ENCODE peak calls at places on chromosome 3, in six cellular contexts. One of them, this sample, is unnamed.

GRCh38 chr3:24182756-24183155 is 237.7 kb downstream of the NR1D2 start:
- DNase-seq in stimulated activated CD4-positive, alpha-beta T cell treated with anti-CD3 and anti-CD28 coated beads, Interleukin-1b, Interleukin-23, amount 100 ng/mL, for 24 hours: no peak
- DNase-seq in retinal pigment epithelial cell: no peak
- DNase-seq in bronchial epithelial cell: no peak
- DNase-seq in amygdala: no peak
- DNase-seq in left colon: no peak
- DNase-seq in this sample: no peak

GRCh38 chr3:184332370-184333090 is 4.9 kb upstream of the FAM131A start:
- DNase-seq in stimulated activated CD4-positive, alpha-beta T cell treated with anti-CD3 and anti-CD28 coated beads, Interleukin-1b, Interleukin-23, amount 100 ng/mL, for 24 hours: no peak
- DNase-seq in retinal pigment epithelial cell: no peak
- DNase-seq in bronchial epithelial cell: peak
- DNase-seq in amygdala: no peak
- DNase-seq in left colon: no peak
- DNase-seq in this sample: no peak

GRCh38 chr3:52092891-52093290 is 36.5 kb upstream of the DUSP7 start:
- DNase-seq in stimulated activated CD4-positive, alpha-beta T cell treated with anti-CD3 and anti-CD28 coated beads, Interleukin-1b, Interleukin-23, amount 100 ng/mL, for 24 hours: no peak
- DNase-seq in retinal pigment epithelial cell: no peak
- DNase-seq in bronchial epithelial cell: no peak
- DNase-seq in amygdala: no peak
- DNase-seq in left colon: no peak
- DNase-seq in this sample: no peak

GRCh38 chr3:187456268-187456667 is 88.1 kb downstream of the RTP4 start:
- DNase-seq in stimulated activated CD4-positive, alpha-beta T cell treated with anti-CD3 and anti-CD28 coated beads, Interleukin-1b, Interleukin-23, amount 100 ng/mL, for 24 hours: no peak
- DNase-seq in retinal pigment epithelial cell: peak
- DNase-seq in bronchial epithelial cell: no peak
- DNase-seq in amygdala: peak
- DNase-seq in left colon: peak
- DNase-seq in this sample: no peak

GRCh38 chr3:133928136-133928893 is 32.6 kb upstream of the RAB6B start:
- DNase-seq in stimulated activated CD4-positive, alpha-beta T cell treated with anti-CD3 and anti-CD28 coated beads, Interleukin-1b, Interleukin-23, amount 100 ng/mL, for 24 hours: no peak
- DNase-seq in retinal pigment epithelial cell: no peak
- DNase-seq in bronchial epithelial cell: no peak
- DNase-seq in amygdala: no peak
- DNase-seq in left colon: no peak
- DNase-seq in this sample: peak

GRCh38 chr3:12440927-12441326 is 43.4 kb upstream of the TSEN2 start:
- DNase-seq in stimulated activated CD4-positive, alpha-beta T cell treated with anti-CD3 and anti-CD28 coated beads, Interleukin-1b, Interleukin-23, amount 100 ng/mL, for 24 hours: no peak
- DNase-seq in retinal pigment epithelial cell: no peak
- DNase-seq in bronchial epithelial cell: no peak
- DNase-seq in amygdala: no peak
- DNase-seq in left colon: no peak
- DNase-seq in this sample: no peak

GRCh38 chr3:43394071-43394501 is 107.7 kb downstream of the SNRK start:
- DNase-seq in stimulated activated CD4-positive, alpha-beta T cell treated with anti-CD3 and anti-CD28 coated beads, Interleukin-1b, Interleukin-23, amount 100 ng/mL, for 24 hours: no peak
- DNase-seq in retinal pigment epithelial cell: peak
- DNase-seq in bronchial epithelial cell: no peak
- DNase-seq in amygdala: no peak
- DNase-seq in left colon: no peak
- DNase-seq in this sample: peak

GRCh38 chr3:158802399-158803023 is 657 bp downstream of the MFSD1 start:
- DNase-seq in stimulated activated CD4-positive, alpha-beta T cell treated with anti-CD3 and anti-CD28 coated beads, Interleukin-1b, Interleukin-23, amount 100 ng/mL, for 24 hours: no peak
- DNase-seq in retinal pigment epithelial cell: no peak
- DNase-seq in bronchial epithelial cell: no peak
- DNase-seq in amygdala: no peak
- DNase-seq in left colon: no peak
- DNase-seq in this sample: peak

GRCh38 chr3:125382323-125382722 is 7.2 kb upstream of the ZNF148 start:
- DNase-seq in stimulated activated CD4-positive, alpha-beta T cell treated with anti-CD3 and anti-CD28 coated beads, Interleukin-1b, Interleukin-23, amount 100 ng/mL, for 24 hours: no peak
- DNase-seq in retinal pigment epithelial cell: no peak
- DNase-seq in bronchial epithelial cell: no peak
- DNase-seq in amygdala: no peak
- DNase-seq in left colon: no peak
- DNase-seq in this sample: no peak

GRCh38 chr3:143847787-143848631 is at the start of gene SLC9A9:
- DNase-seq in stimulated activated CD4-positive, alpha-beta T cell treated with anti-CD3 and anti-CD28 coated beads, Interleukin-1b, Interleukin-23, amount 100 ng/mL, for 24 hours: no peak
- DNase-seq in retinal pigment epithelial cell: no peak
- DNase-seq in bronchial epithelial cell: peak
- DNase-seq in amygdala: peak
- DNase-seq in left colon: peak
- DNase-seq in this sample: no peak

This sample was measured in mucosa of gallbladder.